ENCODE peak calls at places on chromosomes 3 and 15, in eight cellular contexts. E is pancreas; A is GM12878; H is GM06990; K is effector memory CD4-positive, alpha-beta T cell; B is PC-3; U is neural progenitor cell; S is heart right ventricle. C is an unnamed sample.

GRCh38 chr15:55737373-55737772 is 5.6 kb downstream of the PRTG start:
- DNase-seq in E (no peak), A (no peak), H (no peak), K (no peak), B (no peak), U (peak), S (no peak), C (peak)

GRCh38 chr3:195258449-195259145 is 12.4 kb downstream of the XXYLT1 start:
- DNase-seq in E (no peak), A (no peak), H (no peak), K (no peak), B (no peak), U (no peak), S (no peak), C (no peak)

GRCh38 chr3:99839613-99840012 is 22.0 kb downstream of the CMSS1 start:
- DNase-seq in E (no peak), A (no peak), H (no peak), K (no peak), B (no peak), U (no peak), S (no peak), C (no peak)

GRCh38 chr15:64636541-64636940 is 138.8 kb downstream of the RBPMS2 start:
- DNase-seq in E (no peak), A (no peak), H (no peak), K (no peak), B (no peak), U (no peak), S (no peak), C (no peak)

GRCh38 chr3:194014756-194015155 is 121.2 kb upstream of the HES1 start:
- DNase-seq in E (no peak), A (no peak), H (no peak), K (no peak), B (no peak), U (no peak), S (no peak), C (no peak)

GRCh38 chr15:65623103-65623502 is 1.4 kb downstream of the SLC24A1 start:
- DNase-seq in E (no peak), A (no peak), H (no peak), K (no peak), B (no peak), U (no peak), S (no peak), C (no peak)

GRCh38 chr3:187975571-187976360 is 178.2 kb upstream of the LPP start:
- DNase-seq in E (no peak), A (no peak), H (no peak), K (no peak), B (no peak), U (no peak), S (peak), C (peak)

GRCh38 chr15:36814085-36814484 is 234.7 kb downstream of the CDIN1 start:
- DNase-seq in E (no peak), A (no peak), H (no peak), K (no peak), B (no peak), U (no peak), S (no peak), C (no peak)

GRCh38 chr3:149042766-149043386 is 43.5 kb downstream of the HLTF start:
- DNase-seq in E (no peak), A (peak), H (peak), K (no peak), B (peak), U (no peak), S (no peak), C (peak)

GRCh38 chr15:101325263-101326025 is 30.4 kb upstream of the SNRPA1 start:
- DNase-seq in E (no peak), A (no peak), H (no peak), K (no peak), B (no peak), U (no peak), S (no peak), C (no peak)

GRCh38 chr15:50181983-50182232 is at the start of gene SLC27A2:
- DNase-seq in E (peak), A (no peak), H (no peak), K (peak), B (peak), U (peak), S (no peak), C (no peak)

GRCh38 chr3:183825380-183826161 is at the start of gene MAP6D1:
- DNase-seq in E (peak), A (no peak), H (peak), K (peak), B (peak), U (peak), S (peak), C (peak)

GRCh38 chr3:110687138-110687537 is 384.5 kb upstream of the NECTIN3 start:
- DNase-seq in E (no peak), A (no peak), H (no peak), K (no peak), B (peak), U (no peak), S (no peak), C (no peak)

GRCh38 chr15:93997071-93997658 is 234.2 kb upstream of the MCTP2 start:
- DNase-seq in E (no peak), A (no peak), H (no peak), K (no peak), B (peak), U (peak), S (no peak), C (no peak)

GRCh38 chr3:5235655-5236054 is 48.1 kb downstream of the EDEM1 start:
- DNase-seq in E (no peak), A (no peak), H (no peak), K (no peak), B (no peak), U (no peak), S (no peak), C (no peak)

GRCh38 chr3:57816471-57817105 is 60.5 kb downstream of the SLMAP start:
- DNase-seq in E (no peak), A (no peak), H (no peak), K (no peak), B (peak), U (no peak), S (no peak), C (no peak)

GRCh38 chr15:91857224-91857585 is 3.7 kb downstream of the SLCO3A1 start:
- DNase-seq in E (no peak), A (no peak), H (no peak), K (no peak), B (no peak), U (no peak), S (no peak), C (no peak)

GRCh38 chr3:63878394-63879089 is 14.9 kb downstream of the ATXN7 start:
- DNase-seq in E (no peak), A (no peak), H (no peak), K (no peak), B (no peak), U (no peak), S (no peak), C (no peak)

GRCh38 chr3:33420966-33421365 is 19.2 kb downstream of the UBP1 start:
- DNase-seq in E (no peak), A (no peak), H (no peak), K (no peak), B (peak), U (no peak), S (no peak), C (no peak)

GRCh38 chr3:114361391-114361790 is 67.6 kb downstream of the TIGIT start:
- DNase-seq in E (no peak), A (no peak), H (no peak), K (no peak), B (no peak), U (no peak), S (no peak), C (no peak)

GRCh38 chr3:113649169-113649833 is 47.1 kb downstream of the USF3 start:
- DNase-seq in E (no peak), A (no peak), H (no peak), K (no peak), B (no peak), U (no peak), S (no peak), C (no peak)

GRCh38 chr3:46926447-46926846 is 48.9 kb downstream of the PTH1R start:
- DNase-seq in E (no peak), A (no peak), H (no peak), K (no peak), B (no peak), U (no peak), S (no peak), C (no peak)
- H3K4me3 ChIP-seq in E (no peak), A (peak), H (peak), K (no peak), B (no peak), U (no peak), S (no peak), C (no peak)

GRCh38 chr3:176087066-176087697 is 1110.1 kb downstream of the TBL1XR1 start:
- DNase-seq in E (no peak), A (no peak), H (no peak), K (no peak), B (no peak), U (no peak), S (no peak), C (no peak)
- H3K4me3 ChIP-seq in E (no peak), A (no peak), H (no peak), K (no peak), B (no peak), U (no peak), S (no peak), C (no peak)

GRCh38 chr3:44648564-44649229 is at the start of gene ZNF35:
- DNase-seq in E (peak), A (peak), H (peak), K (no peak), B (peak), U (peak), S (peak), C (peak)

GRCh38 chr3:44642337-44642736 is 6.2 kb upstream of the ZNF35 start:
- DNase-seq in E (no peak), A (no peak), H (no peak), K (no peak), B (no peak), U (no peak), S (no peak), C (no peak)

GRCh38 chr3:44649709-44650108 is 1.2 kb downstream of the ZNF35 start:
- DNase-seq in E (no peak), A (no peak), H (no peak), K (no peak), B (no peak), U (no peak), S (no peak), C (no peak)

GRCh38 chr3:44643024-44643423 is 5.5 kb upstream of the ZNF35 start:
- DNase-seq in E (no peak), A (no peak), H (no peak), K (no peak), B (no peak), U (no peak), S (no peak), C (no peak)

DNA sequence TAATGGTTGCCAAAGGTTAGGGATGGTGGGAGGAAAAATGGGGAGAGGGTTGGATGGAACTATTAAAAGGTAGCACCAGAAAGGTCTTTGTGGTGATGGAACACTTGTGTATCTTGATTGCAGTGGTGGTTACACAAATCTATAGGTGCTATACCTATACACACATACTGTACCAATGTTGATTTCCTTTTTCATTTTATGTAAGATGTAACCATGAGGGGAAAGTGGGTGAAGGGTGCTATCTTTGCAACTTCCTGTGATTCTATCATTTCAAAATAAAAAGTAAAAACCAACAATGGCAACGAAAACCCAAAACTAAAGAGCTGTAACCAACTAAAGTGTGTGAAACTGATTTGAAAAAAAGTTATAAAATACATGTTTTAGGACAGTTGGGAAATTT is 761 bp upstream of the ZNF35 start:
- DNase-seq in E (no peak), A (no peak), H (no peak), K (no peak), B (no peak), U (no peak), S (no peak), C (no peak)
- H3K4me3 ChIP-seq in E (no peak), A (peak), H (peak), K (no peak), B (peak), U (peak), S (no peak), C (no peak)

DNA sequence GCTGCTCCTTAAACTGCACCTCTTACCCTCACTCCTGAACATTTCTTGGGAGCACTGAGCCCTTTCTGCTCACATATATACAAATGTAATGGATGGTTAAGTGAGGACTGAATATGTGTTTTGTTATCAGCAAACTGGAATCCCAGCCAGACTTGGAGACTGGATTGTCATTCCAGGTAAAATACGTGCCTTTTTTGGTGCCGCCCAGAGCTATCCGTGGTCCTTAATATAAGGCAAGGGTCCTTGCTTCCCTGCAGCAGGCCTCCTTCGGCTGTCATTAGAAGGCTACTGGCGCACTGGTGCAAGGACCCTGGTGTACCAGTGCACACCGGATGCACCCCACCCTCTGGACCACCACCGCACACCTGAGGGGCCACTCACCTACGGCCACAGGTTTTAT is 1.1 kb upstream of the GABRB3 start:
- DNase-seq in E (no peak), A (no peak), H (no peak), K (no peak), B (no peak), U (peak), S (no peak), C (peak)
- H3K4me3 ChIP-seq in E (no peak), A (no peak), H (no peak), K (no peak), B (no peak), U (peak), S (no peak), C (no peak)

C was measured in foreskin fibroblast.